ENCODE peak calls at places on chromosomes 7 and 10, in four cellular contexts. One of them, this sample, is unnamed.
A peak's percentile ranks its signal among the peaks of the same experiment; 100 is the strongest.

GRCh38 chr10:128530301-128530700 is 404.1 kb upstream of the MKI67 start:
- DNase-seq in Panc1: peak; percentile 4
- DNase-seq in retina: no peak
- DNase-seq in activated CD4-positive, alpha-beta T cell treated with anti-CD3 and anti-CD28 coated beads, Interleukin-2, amount 50 U/mL, for 48 hours: no peak
- DNase-seq in this sample: no peak

GRCh38 chr10:107740962-107741690 is 576.6 kb upstream of the SORCS1 start:
- DNase-seq in retina: no peak
- DNase-seq in activated CD4-positive, alpha-beta T cell treated with anti-CD3 and anti-CD28 coated beads, Interleukin-2, amount 50 U/mL, for 48 hours: no peak
- DNase-seq in Panc1: no peak
- DNase-seq in this sample: no peak

GRCh38 chr10:70137927-70138883 is 5.6 kb upstream of the AIFM2 start:
- DNase-seq in activated CD4-positive, alpha-beta T cell treated with anti-CD3 and anti-CD28 coated beads, Interleukin-2, amount 50 U/mL, for 48 hours: no peak
- DNase-seq in retina: no peak
- DNase-seq in Panc1: no peak
- DNase-seq in this sample: no peak

GRCh38 chr7:18939771-18940576 is 177.5 kb downstream of the TWIST1 start:
- DNase-seq in retina: no peak
- DNase-seq in activated CD4-positive, alpha-beta T cell treated with anti-CD3 and anti-CD28 coated beads, Interleukin-2, amount 50 U/mL, for 48 hours: no peak
- DNase-seq in Panc1: no peak
- DNase-seq in this sample: no peak

GRCh38 chr7:155198901-155199845 is 98.5 kb upstream of the INSIG1 start:
- DNase-seq in Panc1: no peak
- DNase-seq in activated CD4-positive, alpha-beta T cell treated with anti-CD3 and anti-CD28 coated beads, Interleukin-2, amount 50 U/mL, for 48 hours: peak; percentile 73
- DNase-seq in retina: no peak
- DNase-seq in this sample: no peak

GRCh38 chr7:100374601-100375000 is 1.3 kb downstream of the PILRA start:
- DNase-seq in retina: no peak
- DNase-seq in activated CD4-positive, alpha-beta T cell treated with anti-CD3 and anti-CD28 coated beads, Interleukin-2, amount 50 U/mL, for 48 hours: no peak
- DNase-seq in Panc1: no peak
- DNase-seq in this sample: no peak

GRCh38 chr10:116926426-116926825 is 77.1 kb downstream of the ENO4 start:
- DNase-seq in retina: no peak
- DNase-seq in Panc1: no peak
- DNase-seq in activated CD4-positive, alpha-beta T cell treated with anti-CD3 and anti-CD28 coated beads, Interleukin-2, amount 50 U/mL, for 48 hours: no peak
- DNase-seq in this sample: no peak

GRCh38 chr7:29917583-29917982 is 72.0 kb downstream of the SCRN1 start:
- DNase-seq in Panc1: no peak
- DNase-seq in activated CD4-positive, alpha-beta T cell treated with anti-CD3 and anti-CD28 coated beads, Interleukin-2, amount 50 U/mL, for 48 hours: no peak
- DNase-seq in retina: no peak
- DNase-seq in this sample: no peak

GRCh38 chr7:1197997-1198632 is 34.6 kb upstream of the UNCX start:
- DNase-seq in Panc1: no peak
- DNase-seq in retina: no peak
- DNase-seq in activated CD4-positive, alpha-beta T cell treated with anti-CD3 and anti-CD28 coated beads, Interleukin-2, amount 50 U/mL, for 48 hours: no peak
- DNase-seq in this sample: peak; percentile 27

GRCh38 chr10:88386204-88386877 is 196.8 kb downstream of the RNLS start:
- DNase-seq in retina: no peak
- DNase-seq in activated CD4-positive, alpha-beta T cell treated with anti-CD3 and anti-CD28 coated beads, Interleukin-2, amount 50 U/mL, for 48 hours: no peak
- DNase-seq in Panc1: no peak
- DNase-seq in this sample: no peak

GRCh38 chr7:1041471-1042160 is 2.7 kb upstream of the GPR146 start:
- DNase-seq in activated CD4-positive, alpha-beta T cell treated with anti-CD3 and anti-CD28 coated beads, Interleukin-2, amount 50 U/mL, for 48 hours: no peak
- DNase-seq in retina: peak; percentile 74
- DNase-seq in Panc1: no peak
- DNase-seq in this sample: no peak

GRCh38 chr7:29145553-29146081 is 720 bp downstream of the CPVL start:
- DNase-seq in Panc1: no peak
- DNase-seq in activated CD4-positive, alpha-beta T cell treated with anti-CD3 and anti-CD28 coated beads, Interleukin-2, amount 50 U/mL, for 48 hours: no peak
- DNase-seq in retina: no peak
- DNase-seq in this sample: no peak

GRCh38 chr10:97028126-97028831 is 157.5 kb downstream of the SLIT1 start:
- DNase-seq in Panc1: no peak
- DNase-seq in retina: no peak
- DNase-seq in activated CD4-positive, alpha-beta T cell treated with anti-CD3 and anti-CD28 coated beads, Interleukin-2, amount 50 U/mL, for 48 hours: no peak
- DNase-seq in this sample: no peak

GRCh38 chr10:36344240-36344639 is 702.1 kb upstream of the FZD8 start:
- DNase-seq in Panc1: no peak
- DNase-seq in retina: peak; percentile 43
- DNase-seq in activated CD4-positive, alpha-beta T cell treated with anti-CD3 and anti-CD28 coated beads, Interleukin-2, amount 50 U/mL, for 48 hours: no peak
- DNase-seq in this sample: no peak

GRCh38 chr7:41698114-41698513 is 4.8 kb downstream of the INHBA start:
- DNase-seq in retina: no peak
- DNase-seq in Panc1: no peak
- DNase-seq in activated CD4-positive, alpha-beta T cell treated with anti-CD3 and anti-CD28 coated beads, Interleukin-2, amount 50 U/mL, for 48 hours: no peak
- DNase-seq in this sample: no peak

GRCh38 chr10:120387326-120387725 is 69.7 kb upstream of the PLPP4 start:
- DNase-seq in Panc1: no peak
- DNase-seq in retina: no peak
- DNase-seq in activated CD4-positive, alpha-beta T cell treated with anti-CD3 and anti-CD28 coated beads, Interleukin-2, amount 50 U/mL, for 48 hours: no peak
- DNase-seq in this sample: no peak

GRCh38 chr7:8226526-8226925 is 35.4 kb downstream of the ICA1 start:
- DNase-seq in retina: no peak
- DNase-seq in activated CD4-positive, alpha-beta T cell treated with anti-CD3 and anti-CD28 coated beads, Interleukin-2, amount 50 U/mL, for 48 hours: no peak
- DNase-seq in Panc1: no peak
- DNase-seq in this sample: no peak

GRCh38 chr7:120920588-120920987 is 30.0 kb upstream of the ING3 start:
- DNase-seq in retina: no peak
- DNase-seq in Panc1: no peak
- DNase-seq in activated CD4-positive, alpha-beta T cell treated with anti-CD3 and anti-CD28 coated beads, Interleukin-2, amount 50 U/mL, for 48 hours: no peak
- DNase-seq in this sample: no peak

GRCh38 chr7:71865169-71865568 is 547.0 kb downstream of the CALN1 start:
- DNase-seq in Panc1: no peak
- DNase-seq in retina: no peak
- DNase-seq in activated CD4-positive, alpha-beta T cell treated with anti-CD3 and anti-CD28 coated beads, Interleukin-2, amount 50 U/mL, for 48 hours: no peak
- DNase-seq in this sample: no peak

GRCh38 chr7:46651561-46652088 is 730.6 kb upstream of the IGFBP3 start:
- DNase-seq in Panc1: no peak
- DNase-seq in activated CD4-positive, alpha-beta T cell treated with anti-CD3 and anti-CD28 coated beads, Interleukin-2, amount 50 U/mL, for 48 hours: no peak
- DNase-seq in retina: no peak
- DNase-seq in this sample: no peak

GRCh38 chr10:47291682-47292081 is 8.3 kb upstream of the GDF10 start:
- DNase-seq in Panc1: no peak
- DNase-seq in retina: no peak
- DNase-seq in activated CD4-positive, alpha-beta T cell treated with anti-CD3 and anti-CD28 coated beads, Interleukin-2, amount 50 U/mL, for 48 hours: no peak
- DNase-seq in this sample: no peak

GRCh38 chr10:106894675-106895074 is 269.8 kb downstream of the SORCS1 start:
- DNase-seq in Panc1: no peak
- DNase-seq in activated CD4-positive, alpha-beta T cell treated with anti-CD3 and anti-CD28 coated beads, Interleukin-2, amount 50 U/mL, for 48 hours: no peak
- DNase-seq in retina: no peak
- DNase-seq in this sample: no peak

GRCh38 chr10:3263082-3263481 is 90.5 kb upstream of the PITRM1 start:
- DNase-seq in retina: no peak
- DNase-seq in activated CD4-positive, alpha-beta T cell treated with anti-CD3 and anti-CD28 coated beads, Interleukin-2, amount 50 U/mL, for 48 hours: no peak
- DNase-seq in Panc1: no peak
- DNase-seq in this sample: no peak

GRCh38 chr7:3978839-3979238 is 677.8 kb downstream of the SDK1 start:
- DNase-seq in activated CD4-positive, alpha-beta T cell treated with anti-CD3 and anti-CD28 coated beads, Interleukin-2, amount 50 U/mL, for 48 hours: no peak
- DNase-seq in Panc1: no peak
- DNase-seq in retina: no peak
- DNase-seq in this sample: no peak

GRCh38 chr7:30888783-30889182 is 22.9 kb upstream of the AQP1 start:
- DNase-seq in Panc1: no peak
- DNase-seq in activated CD4-positive, alpha-beta T cell treated with anti-CD3 and anti-CD28 coated beads, Interleukin-2, amount 50 U/mL, for 48 hours: no peak
- DNase-seq in retina: no peak
- DNase-seq in this sample: no peak

GRCh38 chr10:91909178-91909677 is at the start of gene FGFBP3:
- DNase-seq in Panc1: no peak
- DNase-seq in activated CD4-positive, alpha-beta T cell treated with anti-CD3 and anti-CD28 coated beads, Interleukin-2, amount 50 U/mL, for 48 hours: peak; percentile 59
- DNase-seq in retina: peak; percentile 82
- DNase-seq in this sample: peak; percentile 2

GRCh38 chr7:135745702-135746312 is 2.8 kb downstream of the FAM180A start:
- DNase-seq in Panc1: peak; percentile 25
- DNase-seq in retina: no peak
- DNase-seq in activated CD4-positive, alpha-beta T cell treated with anti-CD3 and anti-CD28 coated beads, Interleukin-2, amount 50 U/mL, for 48 hours: no peak
- DNase-seq in this sample: peak; percentile 14

GRCh38 chr10:88379575-88379974 is 203.5 kb downstream of the RNLS start:
- DNase-seq in Panc1: no peak
- DNase-seq in retina: no peak
- DNase-seq in activated CD4-positive, alpha-beta T cell treated with anti-CD3 and anti-CD28 coated beads, Interleukin-2, amount 50 U/mL, for 48 hours: no peak
- DNase-seq in this sample: no peak

GRCh38 chr10:86899670-86900276 is 57.6 kb downstream of the MMRN2 start:
- DNase-seq in activated CD4-positive, alpha-beta T cell treated with anti-CD3 and anti-CD28 coated beads, Interleukin-2, amount 50 U/mL, for 48 hours: peak; percentile 42
- DNase-seq in retina: peak; percentile 60
- DNase-seq in Panc1: peak; percentile 42
- DNase-seq in this sample: peak; percentile 54